ENCODE peak calls at places on chromosomes 11 and 22, in five cellular contexts. J, K, V, Q and D are unnamed samples.

GRCh38 chr11:107496011-107496410 is 38.4 kb upstream of the CWF19L2 start:
- DNase-seq in J (peak), K (no peak), V (no peak), Q (no peak), D (no peak)

GRCh38 chr22:28245579-28246224 is 326.6 kb upstream of the PITPNB start:
- DNase-seq in J (no peak), K (no peak), V (no peak), Q (no peak), D (no peak)

GRCh38 chr11:13884159-13884799 is 78.2 kb upstream of the SPON1 start:
- DNase-seq in J (no peak), K (no peak), V (no peak), Q (no peak), D (no peak)

GRCh38 chr11:10657308-10658271 is 36.0 kb downstream of the IRAG1 start:
- DNase-seq in J (peak), K (peak), V (no peak), Q (no peak), D (no peak)

GRCh38 chr22:40418366-40419201 is 48.2 kb downstream of the SGSM3 start:
- DNase-seq in J (no peak), K (no peak), V (no peak), Q (peak), D (no peak)

GRCh38 chr11:128525411-128526243 is 61.7 kb downstream of the ETS1 start:
- DNase-seq in J (no peak), K (no peak), V (no peak), Q (no peak), D (no peak)

GRCh38 chr11:2533642-2534115 is 88.9 kb downstream of the KCNQ1 start:
- DNase-seq in J (peak), K (no peak), V (peak), Q (peak), D (no peak)

GRCh38 chr11:8110396-8110795 is 29.4 kb downstream of the TUB start:
- DNase-seq in J (no peak), K (no peak), V (no peak), Q (no peak), D (no peak)

GRCh38 chr22:38153821-38154562 is 27.6 kb downstream of the PLA2G6 start:
- DNase-seq in J (no peak), K (no peak), V (no peak), Q (no peak), D (no peak)
- TF ChIP-seq CTCF in J (no peak), K (no peak), V (no peak), Q (no peak), D (no peak)

GRCh38 chr11:27085115-27085514 is 44.5 kb downstream of the BBOX1 start:
- DNase-seq in J (no peak), K (no peak), V (no peak), Q (no peak), D (no peak)
- H3K27ac ChIP-seq in J (no peak), K (no peak), V (no peak), Q (no peak), D (no peak)

DNA sequence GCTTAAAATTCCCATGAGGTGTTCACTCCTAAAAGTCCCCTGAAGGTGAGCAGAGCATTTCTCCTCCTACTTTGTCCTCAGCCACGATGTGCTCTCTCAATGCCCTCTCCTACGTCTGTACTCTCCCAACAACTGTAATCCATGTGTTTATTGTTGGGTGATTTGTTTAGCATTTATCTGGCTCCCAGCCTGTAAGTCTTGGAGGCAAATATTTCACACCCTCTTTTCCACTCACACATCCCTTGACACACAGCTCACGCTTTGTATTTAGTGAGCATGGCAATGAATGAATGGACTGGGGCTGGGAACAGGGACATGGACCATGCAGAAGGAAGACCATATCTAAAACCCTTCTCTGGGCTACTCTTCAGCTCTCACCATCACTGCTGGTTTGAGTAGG is 22.6 kb downstream of the HTR3A start:
- DNase-seq in J (no peak), K (no peak), V (no peak), Q (no peak), D (no peak)
- H3K4me3 ChIP-seq in J (no peak), K (no peak), V (no peak), Q (no peak), D (no peak)

GRCh38 chr22:21016644-21017420 is 1.9 kb downstream of the P2RX6 start:
- DNase-seq in J (no peak), K (no peak), V (no peak), Q (no peak), D (no peak)

GRCh38 chr22:21022507-21022906 is 7.5 kb downstream of the P2RX6 start:
- DNase-seq in J (no peak), K (no peak), V (no peak), Q (peak), D (no peak)

GRCh38 chr22:21022955-21023614 is 8.1 kb downstream of the P2RX6 start:
- DNase-seq in J (no peak), K (no peak), V (no peak), Q (no peak), D (no peak)

GRCh38 chr22:21018314-21018713 is 3.3 kb downstream of the P2RX6 start:
- DNase-seq in J (no peak), K (no peak), V (no peak), Q (no peak), D (no peak)

DNA sequence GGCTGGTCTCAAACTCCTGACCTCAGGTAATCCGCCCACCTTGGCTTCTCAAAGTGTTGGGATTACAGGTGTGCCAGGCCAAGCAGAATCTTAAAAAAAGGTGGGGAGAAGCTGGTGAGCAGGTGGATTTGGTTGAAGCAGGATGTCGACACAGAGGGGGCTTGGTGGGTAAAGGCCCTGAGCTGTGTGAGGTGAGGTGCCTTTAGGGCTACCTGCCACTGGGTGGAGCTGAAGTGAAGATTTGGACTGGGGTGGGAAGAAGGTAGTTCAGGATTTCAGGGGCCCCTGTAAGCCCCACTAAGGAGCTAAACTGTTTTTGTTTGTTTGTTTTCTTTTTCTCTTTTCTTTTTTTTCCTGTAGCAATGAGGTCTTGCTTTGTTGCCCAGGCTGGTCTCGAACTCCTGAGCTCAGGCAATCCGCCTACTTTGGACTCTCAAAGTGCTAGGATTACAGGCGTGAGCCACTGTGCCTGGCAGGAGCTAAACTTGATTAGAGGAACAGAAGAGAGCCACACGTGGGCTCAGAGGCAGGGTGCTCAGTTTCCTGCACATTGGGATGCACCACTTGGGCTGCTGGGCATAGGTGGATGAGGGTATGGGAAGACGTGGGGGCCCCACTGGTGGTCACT is 6.0 kb downstream of the P2RX6 start:
- DNase-seq in J (no peak), K (no peak), V (no peak), Q (no peak), D (no peak)
- TF ChIP-seq CTCF in J (no peak), K (peak), V (no peak), Q (peak), D (no peak)

GRCh38 chr11:130145328-130145812 is 14.2 kb upstream of the ST14 start:
- DNase-seq in J (peak), K (no peak), V (no peak), Q (no peak), D (no peak)
- H3K27ac ChIP-seq in J (peak), K (no peak), V (peak), Q (peak), D (peak)

DNA sequence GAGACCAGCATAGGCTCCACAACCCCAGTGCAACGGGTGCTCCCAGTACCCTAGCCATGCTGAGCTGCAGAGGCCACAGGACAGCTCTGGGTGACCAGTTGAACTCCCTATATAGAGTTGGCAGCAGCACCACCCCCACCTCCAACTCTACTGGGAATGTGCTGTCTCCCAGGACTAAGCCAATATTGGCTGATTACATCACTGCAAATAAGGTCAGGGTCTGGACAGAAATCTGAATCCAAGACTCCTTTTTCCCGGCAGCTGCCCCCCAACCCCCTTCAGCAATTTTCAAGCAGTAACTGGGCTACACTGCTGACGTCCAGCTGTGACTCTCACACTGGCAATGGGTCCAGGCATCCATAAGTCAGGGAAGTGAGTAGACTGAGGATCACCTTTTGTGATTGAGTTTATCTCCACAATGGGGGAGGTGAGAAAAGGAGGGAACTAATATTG is at the start of gene HPX:
- DNase-seq in J (no peak), K (no peak), V (no peak), Q (no peak), D (no peak)
- H3K4me3 ChIP-seq in J (no peak), K (no peak), V (no peak), Q (no peak), D (no peak)

GRCh38 chr11:46363455-46363920 is 16.2 kb downstream of the DGKZ start:
- DNase-seq in J (peak), K (no peak), V (peak), Q (peak), D (no peak)
- TF ChIP-seq CTCF in J (peak), K (no peak), V (peak), Q (peak), D (no peak)

GRCh38 chr22:50191041-50191740 is 5.5 kb downstream of the TRABD start:
- DNase-seq in J (no peak), K (peak), V (no peak), Q (no peak), D (peak)

GRCh38 chr22:50190182-50190951 is 4.7 kb downstream of the TRABD start:
- DNase-seq in J (peak), K (peak), V (peak), Q (peak), D (peak)

GRCh38 chr22:50192825-50193204 is 7.1 kb downstream of the TRABD start:
- DNase-seq in J (no peak), K (no peak), V (no peak), Q (peak), D (no peak)

GRCh38 chr22:50193621-50194020 is 7.2 kb upstream of the SELENOO start:
- DNase-seq in J (no peak), K (no peak), V (no peak), Q (peak), D (no peak)

GRCh38 chr22:50192056-50192824 is 6.5 kb downstream of the TRABD start:
- DNase-seq in J (no peak), K (no peak), V (no peak), Q (peak), D (no peak)
- H3K27ac ChIP-seq in J (no peak), K (peak), V (no peak), Q (peak), D (peak)

DNA sequence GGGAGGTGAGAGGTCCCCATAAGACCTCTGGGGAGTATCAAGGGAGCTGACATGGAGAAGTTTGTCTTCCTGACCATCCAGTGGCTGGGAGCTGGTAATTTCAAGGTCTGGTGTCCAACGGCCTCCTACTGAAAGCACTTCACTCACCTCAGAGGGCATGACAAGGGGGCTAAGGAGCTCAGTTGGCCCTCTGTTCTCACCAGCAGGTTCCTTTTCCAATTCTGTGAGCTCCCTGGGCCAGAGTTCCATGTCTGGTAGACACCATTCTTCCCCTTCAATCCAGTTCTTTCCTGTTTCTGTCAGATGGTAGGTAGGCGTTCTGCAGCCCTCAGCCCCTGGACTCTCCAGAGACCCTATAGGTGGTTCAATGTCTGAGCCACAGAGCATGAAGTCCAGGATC is 3.1 kb downstream of the SELENOH start:
- DNase-seq in J (no peak), K (no peak), V (no peak), Q (no peak), D (no peak)
- H3K4me3 ChIP-seq in J (no peak), K (no peak), V (no peak), Q (no peak), D (no peak)

DNA sequence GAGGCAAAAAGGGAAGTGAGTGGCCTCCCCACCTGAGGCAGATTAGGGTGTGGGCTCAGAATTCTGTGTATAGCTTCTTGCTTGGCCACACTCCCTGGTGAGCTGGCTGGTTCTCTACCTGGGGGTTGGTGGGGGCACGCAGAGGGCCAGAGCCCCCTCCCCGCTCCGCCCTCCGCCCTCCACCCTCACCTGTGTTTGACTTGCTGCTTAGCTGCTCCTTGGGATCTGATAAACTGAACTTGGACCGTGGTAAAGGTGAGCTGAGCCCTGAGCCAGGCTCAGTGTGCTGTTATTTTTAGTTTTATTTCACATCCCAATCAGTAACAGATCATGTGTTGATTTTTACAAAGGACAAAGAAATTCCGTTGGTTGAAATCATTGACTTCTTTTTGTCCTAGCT is 1.9 kb downstream of the OVOL1 start:
- DNase-seq in J (no peak), K (no peak), V (no peak), Q (peak), D (no peak)
- TF ChIP-seq CTCF in J (no peak), K (no peak), V (no peak), Q (no peak), D (no peak)